ENCODE peak calls at places on chromosome 14, in seven cellular contexts. I, H, G, N, O, R and S are unnamed samples.
A peak's percentile ranks its signal among the peaks of the same experiment; 100 is the strongest.

GRCh38 chr14:59254911-59255545 is 66.6 kb downstream of the DAAM1 start:
- DNase-seq in R (no peak), G (no peak), I (peak; percentile 30), N (no peak), O (no peak), H (no peak), S (no peak)

GRCh38 chr14:30227871-30228270 is 300.2 kb upstream of the PRKD1 start:
- DNase-seq in R (no peak), H (peak; percentile 17), N (no peak), O (no peak), I (peak; percentile 81), G (no peak), S (no peak)

GRCh38 chr14:52080817-52081755 is 12.2 kb upstream of the NID2 start:
- DNase-seq in H (no peak), G (peak; percentile 39), O (no peak), R (no peak), I (peak; percentile 96), N (no peak), S (no peak)

GRCh38 chr14:75877292-75877691 is 104.5 kb downstream of the TGFB3 start:
- DNase-seq in G (no peak), R (no peak), N (no peak), H (no peak), O (no peak), I (peak; percentile 97), S (no peak)

GRCh38 chr14:105076296-105076804 is 11.1 kb upstream of the GPR132 start:
- DNase-seq in H (no peak), O (no peak), N (no peak), I (no peak), G (no peak), R (no peak), S (no peak)

GRCh38 chr14:43540948-43541347 is 966.1 kb downstream of the FSCB start:
- DNase-seq in I (no peak), G (peak; percentile 54), H (no peak), R (peak; percentile 19), O (no peak), N (no peak), S (peak; percentile 25)

GRCh38 chr14:100234511-100234910 is 4.4 kb upstream of the YY1 start:
- DNase-seq in I (no peak), R (no peak), N (no peak), H (no peak), O (no peak), G (no peak), S (no peak)

GRCh38 chr14:79629891-79630560 is 581.3 kb downstream of the DIO2 start:
- DNase-seq in H (no peak), N (no peak), R (no peak), I (peak; percentile 13), G (no peak), O (no peak), S (no peak)

GRCh38 chr14:51293149-51293925 is 53.3 kb downstream of the TMX1 start:
- DNase-seq in N (no peak), I (peak; percentile 75), O (no peak), H (peak; percentile 20), R (no peak), G (no peak), S (no peak)

GRCh38 chr14:35687335-35687939 is 121.7 kb downstream of the RALGAPA1 start:
- DNase-seq in G (peak; percentile 60), I (peak; percentile 68), H (no peak), N (no peak), O (peak; percentile 55), R (peak; percentile 62), S (peak; percentile 69)

GRCh38 chr14:101072945-101073597 is 169.5 kb upstream of the RTL1 start:
- DNase-seq in H (peak; percentile 50), O (peak; percentile 63), I (peak; percentile 98), R (peak; percentile 98), N (no peak), G (peak; percentile 97), S (no peak)

GRCh38 chr14:50800032-50800431 is 30.9 kb downstream of the NIN start:
- DNase-seq in I (peak; percentile 70), H (no peak), N (no peak), R (no peak), G (peak; percentile 4), O (no peak), S (no peak)

GRCh38 chr14:80350707-80351106 is 139.4 kb upstream of the DIO2 start:
- DNase-seq in O (no peak), G (no peak), H (no peak), I (peak; percentile 52), N (no peak), R (no peak), S (no peak)

GRCh38 chr14:89202413-89202812 is 214.6 kb downstream of the FOXN3 start:
- DNase-seq in N (no peak), H (no peak), I (no peak), O (no peak), G (no peak), R (peak; percentile 28), S (no peak)

GRCh38 chr14:59359451-59360124 is 105.6 kb downstream of the GPR135 start:
- DNase-seq in G (no peak), I (no peak), R (peak; percentile 51), N (no peak), O (no peak), H (no peak), S (no peak)

GRCh38 chr14:100117026-100117425 is 42.4 kb downstream of the DEGS2 start:
- DNase-seq in H (no peak), I (no peak), R (no peak), N (no peak), G (no peak), O (no peak), S (no peak)

GRCh38 chr14:46215801-46216200 is 435.8 kb downstream of the RPL10L start:
- DNase-seq in G (no peak), O (no peak), I (no peak), N (no peak), R (no peak), H (no peak), S (no peak)
- TF ChIP-seq POLR2A in G (no peak), O (no peak), I (no peak), N (no peak), R (no peak), H (no peak), S (no peak)

GRCh38 chr14:74697976-74698375 is 14.9 kb downstream of the AREL1 start:
- DNase-seq in R (no peak), H (no peak), N (no peak), I (no peak), O (no peak), G (no peak), S (no peak)
- TF ChIP-seq POLR2A in R (no peak), H (no peak), N (no peak), I (no peak), O (no peak), G (no peak), S (no peak)

GRCh38 chr14:94292872-94293577 is at the start of gene SERPINA10:
- DNase-seq in G (no peak), O (no peak), N (no peak), R (no peak), I (no peak), H (no peak), S (no peak)
- TF ChIP-seq POLR2A in G (no peak), O (no peak), N (no peak), R (no peak), I (no peak), H (no peak), S (no peak)

GRCh38 chr14:103697601-103698379 is 17.5 kb downstream of the XRCC3 start:
- DNase-seq in H (no peak), O (no peak), I (no peak), G (no peak), R (no peak), N (no peak), S (no peak)

GRCh38 chr14:103699261-103699661 is 16.0 kb downstream of the XRCC3 start:
- DNase-seq in G (no peak), I (no peak), H (no peak), N (no peak), R (no peak), O (no peak), S (no peak)

GRCh38 chr14:103697196-103697595 is 18.1 kb downstream of the XRCC3 start:
- DNase-seq in G (no peak), O (no peak), H (no peak), R (no peak), I (no peak), N (no peak), S (no peak)

GRCh38 chr14:103699901-103700752 is 15.1 kb downstream of the XRCC3 start:
- DNase-seq in R (no peak), O (no peak), H (no peak), I (no peak), N (no peak), G (no peak), S (no peak)

GRCh38 chr14:103698380-103699260 is 16.6 kb downstream of the XRCC3 start:
- DNase-seq in H (no peak), I (no peak), R (no peak), N (no peak), O (no peak), G (no peak), S (no peak)
- TF ChIP-seq POLR2A in H (no peak), I (no peak), R (no peak), N (no peak), O (no peak), G (no peak), S (no peak)

GRCh38 chr14:93206793-93207467 is at the start of the genes GON7 and UBR7:
- DNase-seq in I (peak; percentile 96), N (peak; percentile 63), H (peak; percentile 91), G (peak; percentile 97), O (peak; percentile 96), R (peak; percentile 98), S (peak; percentile 97)
- TF ChIP-seq POLR2A in I (peak; percentile 80), N (peak; percentile 66), H (peak; percentile 77), G (peak; percentile 80), O (peak; percentile 85), R (peak; percentile 63), S (peak; percentile 94)

DNA sequence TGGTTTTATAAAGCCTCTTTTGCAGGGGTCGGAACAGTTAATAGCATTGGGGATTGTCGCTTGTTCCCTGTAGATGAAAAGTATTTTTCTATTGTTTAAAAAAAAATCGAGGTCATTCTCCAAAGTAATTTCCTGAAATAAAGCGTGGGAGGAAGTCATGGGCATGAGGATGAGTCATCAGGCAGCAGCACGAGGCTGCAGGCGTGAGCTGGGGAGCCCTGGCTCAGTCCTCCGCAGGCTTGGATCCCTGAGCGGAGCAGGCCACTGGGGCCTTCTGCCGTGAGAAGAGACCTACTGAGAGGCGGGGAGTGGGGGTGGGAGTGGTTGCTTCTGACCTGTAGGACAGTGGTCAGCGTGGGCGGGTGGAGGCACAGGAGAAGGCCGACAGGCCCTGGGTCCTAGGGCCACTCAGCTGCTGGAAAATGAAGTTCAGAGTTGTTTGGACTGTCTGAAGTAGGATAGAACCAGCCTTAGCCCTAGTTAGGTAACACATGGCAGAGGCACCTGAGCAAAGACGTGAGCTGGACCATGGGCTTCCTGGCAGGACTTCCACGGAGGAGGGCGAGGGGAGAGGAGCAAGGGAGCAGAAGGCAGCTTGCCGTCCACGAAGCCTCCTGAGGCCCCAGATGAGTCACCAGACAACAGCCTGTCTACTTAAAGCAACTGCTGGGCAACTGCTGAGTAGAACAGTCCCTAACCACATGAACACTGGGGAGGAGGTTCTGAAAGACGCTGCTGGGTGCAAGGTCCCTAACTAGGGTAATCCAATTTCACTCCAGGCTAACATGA is 21.1 kb upstream of the LGALS3 start:
- DNase-seq in N (peak; percentile 26), G (peak; percentile 82), H (peak; percentile 93), I (peak; percentile 98), O (peak; percentile 83), R (peak; percentile 95), S (peak; percentile 65)
- TF ChIP-seq POLR2A in N (peak; percentile 53), G (no peak), H (peak; percentile 57), I (peak; percentile 85), O (peak; percentile 39), R (peak; percentile 39), S (peak; percentile 48)